ENCODE peak calls at places on chromosome 6, in four cellular contexts. O is tibial nerve, G is heart right ventricle, U is esophagus squamous epithelium. W is an unnamed sample.

GRCh38 chr6:37025621-37026466 is 20.4 kb downstream of the FGD2 start:
- DNase-seq in O (no peak), U (no peak), G (no peak), W (no peak)

GRCh38 chr6:133817460-133818047 is 71.4 kb upstream of the TCF21 start:
- DNase-seq in G (no peak), U (no peak), O (no peak), W (no peak)

GRCh38 chr6:137981758-137982157 is 114.7 kb downstream of the TNFAIP3 start:
- DNase-seq in U (no peak), G (no peak), O (no peak), W (no peak)

GRCh38 chr6:169589699-169590257 is 112.1 kb downstream of the WDR27 start:
- DNase-seq in G (no peak), O (no peak), U (no peak), W (no peak)

GRCh38 chr6:140073456-140073855 is 699.0 kb upstream of the CITED2 start:
- DNase-seq in O (no peak), U (no peak), G (no peak), W (no peak)

GRCh38 chr6:4403828-4404227 is 268.5 kb upstream of the ECI2 start:
- DNase-seq in O (peak; percentile 21), G (no peak), U (no peak), W (no peak)

GRCh38 chr6:69578366-69578890 is 218.4 kb downstream of the LMBRD1 start:
- DNase-seq in G (no peak), U (no peak), O (no peak), W (no peak)

GRCh38 chr6:4486543-4487319 is 289.5 kb upstream of the CDYL start:
- DNase-seq in U (no peak), G (no peak), O (no peak), W (no peak)

GRCh38 chr6:48449002-48449401 is 338.0 kb upstream of the PTCHD4 start:
- DNase-seq in O (no peak), U (no peak), G (no peak), W (no peak)

GRCh38 chr6:81088133-81088532 is 664.3 kb downstream of the TENT5A start:
- DNase-seq in U (no peak), G (no peak), O (peak; percentile 10), W (no peak)

GRCh38 chr6:118665011-118665410 is 13.6 kb upstream of the CEP85L start:
- DNase-seq in U (no peak), O (no peak), G (no peak), W (no peak)

GRCh38 chr6:127053032-127053908 is 65.2 kb upstream of the RSPO3 start:
- DNase-seq in U (no peak), O (no peak), G (no peak), W (no peak)

GRCh38 chr6:139577124-139577800 is 202.8 kb upstream of the CITED2 start:
- DNase-seq in O (no peak), U (no peak), G (no peak), W (no peak)

GRCh38 chr6:70310063-70310694 is 7.3 kb upstream of the COL9A1 start:
- DNase-seq in O (peak; percentile 16), G (no peak), U (no peak), W (no peak)

GRCh38 chr6:91631227-91631626 is 1044.4 kb upstream of the MAP3K7 start:
- DNase-seq in U (no peak), O (no peak), G (no peak), W (no peak)

GRCh38 chr6:33694401-33694931 is 17.0 kb downstream of the UQCC2 start:
- DNase-seq in U (no peak), G (peak; percentile 14), O (no peak), W (no peak)

GRCh38 chr6:74731204-74731603 is 474.6 kb downstream of the COL12A1 start:
- DNase-seq in G (no peak), U (no peak), O (no peak), W (no peak)

GRCh38 chr6:44062771-44063560 is 64.3 kb downstream of the MRPL14 start:
- DNase-seq in O (no peak), U (no peak), G (no peak), W (no peak)

GRCh38 chr6:89048985-89049384 is 31.6 kb upstream of the PNRC1 start:
- DNase-seq in G (no peak), O (peak; percentile 24), U (no peak), W (no peak)

GRCh38 chr6:132971676-132972075 is 157.3 kb downstream of the RPS12 start:
- DNase-seq in U (no peak), O (no peak), G (no peak), W (no peak)

GRCh38 chr6:152463183-152463582 is 174.0 kb downstream of the SYNE1 start:
- DNase-seq in U (no peak), G (no peak), O (no peak), W (no peak)

GRCh38 chr6:9612489-9612888 is 802.4 kb downstream of the TFAP2A start:
- DNase-seq in O (no peak), U (no peak), G (no peak), W (no peak)

GRCh38 chr6:80280258-80281010 is 174.0 kb downstream of the BCKDHB start:
- DNase-seq in G (no peak), O (no peak), U (no peak), W (no peak)

GRCh38 chr6:41571066-41571780 is 25.0 kb downstream of the FOXP4 start:
- DNase-seq in U (no peak), G (no peak), O (no peak), W (no peak)

GRCh38 chr6:65787787-65788186 is 80.8 kb upstream of the EYS start:
- DNase-seq in O (no peak), U (no peak), G (no peak), W (no peak)
- H3K4me3 ChIP-seq in O (no peak overlapping the region), U (no peak overlapping the region), G (no peak overlapping the region), W (no peak overlapping the region)

GRCh38 chr6:513961-514360 is 122.4 kb downstream of the IRF4 start:
- DNase-seq in O (no peak), G (no peak), U (no peak), W (no peak)
- H3K27ac ChIP-seq in O (no peak overlapping the region), G (no peak overlapping the region), U (no peak overlapping the region), W (no peak overlapping the region)

DNA sequence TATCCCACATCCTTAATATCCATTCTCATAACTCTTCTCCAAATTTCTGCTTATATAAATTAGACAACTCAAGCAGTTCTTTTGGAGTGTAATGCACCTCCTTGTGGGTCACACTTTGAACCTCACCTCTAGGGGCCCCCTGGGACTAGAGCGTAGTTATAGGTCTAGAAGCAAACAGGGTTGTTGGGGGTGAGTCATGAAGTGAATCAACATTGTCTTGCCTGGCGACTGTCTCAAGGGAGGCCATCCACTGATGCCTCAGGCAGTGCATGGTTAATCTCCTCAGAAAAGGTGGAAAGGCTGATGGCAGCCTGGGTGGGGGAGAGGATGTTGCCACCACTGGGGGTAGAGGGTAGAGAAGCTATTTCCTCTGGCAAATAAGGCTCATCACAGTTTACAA is 129.1 kb downstream of the TNFRSF21 start:
- DNase-seq in G (no peak), U (no peak), O (no peak), W (no peak)
- H3K4me1 ChIP-seq in G (no peaks in the 10 kb centered on the region), U (no peaks in the 10 kb centered on the region), O (no peaks in the 10 kb centered on the region), W (no peaks in the 10 kb centered on the region)

DNA sequence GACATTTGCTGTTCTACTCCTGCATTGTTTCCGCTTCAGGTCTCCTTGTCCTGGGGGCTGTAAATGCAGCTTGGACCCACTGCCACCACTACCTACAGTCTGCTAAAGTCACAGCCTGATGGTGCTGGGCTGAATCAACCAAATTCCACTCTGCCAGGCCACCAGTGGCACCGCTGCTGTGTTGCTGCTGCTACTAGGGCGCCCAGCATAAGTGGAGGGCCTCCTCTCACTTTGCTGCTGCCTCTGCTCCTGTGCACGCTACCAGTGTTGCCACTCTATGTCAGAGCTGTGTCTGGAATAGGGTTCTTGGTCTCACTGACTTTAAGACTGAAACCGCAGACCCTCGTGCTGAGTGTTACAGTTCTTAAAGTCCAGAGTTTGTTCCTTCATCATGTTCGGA is 1.4 kb upstream of the SSR1 start:
- DNase-seq in O (no peak), U (no peak), G (no peak), W (no peak)
- H3K4me3 ChIP-seq in O (no peak overlapping the region), U (no peak overlapping the region), G (no peak overlapping the region), W (no peak overlapping the region)

DNA sequence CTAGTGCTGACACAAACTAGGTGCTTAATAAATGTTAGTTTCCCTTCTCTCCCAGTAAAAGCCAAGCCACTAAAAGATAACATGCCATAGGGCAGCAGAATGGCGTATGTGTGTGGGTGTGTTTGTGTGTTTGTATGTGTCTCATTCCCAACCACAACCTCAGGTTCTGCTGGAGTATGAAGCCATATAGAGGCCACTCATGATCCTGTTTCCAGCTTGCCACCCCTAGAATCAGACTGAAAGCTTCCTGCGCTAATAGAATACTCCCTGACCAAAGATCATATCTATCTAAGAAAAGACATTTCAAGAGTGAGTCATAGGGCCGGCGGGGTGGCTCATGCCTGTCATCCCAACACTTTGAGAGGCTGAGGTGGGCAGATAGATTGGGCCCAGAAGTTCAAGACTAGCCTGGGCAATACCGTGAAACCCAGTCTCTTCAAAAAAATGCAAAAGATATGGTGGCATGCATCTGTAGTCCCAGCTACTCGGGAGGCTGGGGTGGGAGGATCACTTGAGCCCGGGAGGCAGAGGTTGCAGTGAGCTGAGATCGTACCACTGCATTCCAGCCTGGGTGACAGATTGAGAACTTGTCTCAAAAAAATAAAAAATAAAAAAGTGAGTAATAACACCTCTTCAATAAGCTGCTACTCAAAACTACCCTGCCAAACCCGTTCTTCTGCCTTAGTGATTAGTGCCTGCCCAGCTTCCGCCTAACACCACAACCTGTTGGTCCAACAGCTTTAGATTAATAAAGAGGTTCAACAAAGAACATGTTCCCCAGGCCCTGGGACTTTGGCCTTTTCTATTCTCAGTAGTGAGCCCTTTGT is 11.8 kb upstream of the SNRPC start:
- DNase-seq in U (no peak), O (no peak), G (no peak), W (peak; percentile 77)
- H3K27ac ChIP-seq in U (peak overlapping the region; percentile 74), O (no peak overlapping the region), G (no peak overlapping the region), W (peak overlapping the region; percentile 70)

GRCh38 chr6:45460166-45460565 is 82.4 kb upstream of the SUPT3H start:
- DNase-seq in G (no peak), O (no peak), U (no peak), W (no peak)

GRCh38 chr6:45458672-45459071 is 80.9 kb upstream of the SUPT3H start:
- DNase-seq in G (no peak), O (no peak), U (no peak), W (no peak)

GRCh38 chr6:45455408-45455807 is 77.7 kb upstream of the SUPT3H start:
- DNase-seq in O (no peak), U (no peak), G (no peak), W (no peak)

GRCh38 chr6:45454008-45454911 is 76.5 kb upstream of the SUPT3H start:
- DNase-seq in U (no peak), O (no peak), G (no peak), W (no peak)

GRCh38 chr6:45457141-45457540 is 79.4 kb upstream of the SUPT3H start:
- DNase-seq in O (no peak), U (no peak), G (no peak), W (no peak)
- H3K4me1 ChIP-seq in O (peaks cover 8% of the 10 kb centered on the region), U (no peaks in the 10 kb centered on the region), G (no peaks in the 10 kb centered on the region), W (no peaks in the 10 kb centered on the region)

GRCh38 chr6:130188207-130188899 is 34.4 kb downstream of the SAMD3 start:
- DNase-seq in G (no peak), O (no peak), U (no peak), W (no peak)
- H3K4me3 ChIP-seq in G (no peak overlapping the region), O (no peak overlapping the region), U (no peak overlapping the region), W (no peak overlapping the region)

GRCh38 chr6:29753309-29753644 is 30.0 kb downstream of the HLA-F start:
- DNase-seq in U (no peak), G (no peak), O (no peak), W (no peak)

GRCh38 chr6:29752451-29753308 is 29.4 kb downstream of the HLA-F start:
- DNase-seq in G (peak; percentile 89), U (peak; percentile 29), O (peak; percentile 90), W (peak; percentile 88)

GRCh38 chr6:29749668-29750067 is 26.4 kb downstream of the HLA-F start:
- DNase-seq in G (no peak), U (no peak), O (no peak), W (no peak)

GRCh38 chr6:29750709-29751108 is 27.5 kb downstream of the HLA-F start:
- DNase-seq in G (no peak), U (no peak), O (no peak), W (no peak)

GRCh38 chr6:29751480-29751879 is 28.2 kb downstream of the HLA-F start:
- DNase-seq in U (no peak), G (no peak), O (no peak), W (no peak)
- H3K27ac ChIP-seq in U (peak overlapping the region; percentile 97), G (peak overlapping the region; percentile 97), O (peak overlapping the region; percentile 94), W (no peak overlapping the region)

W was measured in lung.